ENCODE peak calls at places on chromosomes 12 and 14, in six cellular contexts. O, Z, S, T, A and K are unnamed samples.
A peak's percentile ranks its signal among the peaks of the same experiment; 100 is the strongest.

GRCh38 chr14:68574906-68575305 is 218.0 kb downstream of the ZFP36L1 start:
- DNase-seq in Z (no peak), S (peak; percentile 87), A (no peak), T (no peak), O (no peak), K (no peak)

GRCh38 chr12:6943387-6943718 is 263 bp upstream of the RNU7-1 start:
- DNase-seq in S (peak; percentile 95), A (peak; percentile 74), T (peak; percentile 89), O (peak; percentile 87), Z (peak; percentile 71), K (peak; percentile 86)

GRCh38 chr12:38149395-38150073 is 167.0 kb upstream of the ALG10B start:
- DNase-seq in O (no peak), T (peak; percentile 92), S (no peak), A (peak; percentile 79), Z (no peak), K (no peak)

GRCh38 chr14:51922624-51923023 is 62.2 kb downstream of the GNG2 start:
- DNase-seq in Z (no peak), O (no peak), T (no peak), A (no peak), S (peak; percentile 9), K (no peak)

GRCh38 chr12:74449872-74450271 is 87.8 kb upstream of the ATXN7L3B start:
- DNase-seq in S (peak; percentile 15), Z (no peak), T (no peak), A (no peak), O (no peak), K (no peak)

GRCh38 chr12:51869490-51869865 is 18.4 kb upstream of the ANKRD33 start:
- DNase-seq in T (peak; percentile 74), Z (no peak), A (no peak), S (no peak), O (peak; percentile 44), K (no peak)

GRCh38 chr12:10641735-10642500 is 28.5 kb upstream of the MAGOHB start:
- DNase-seq in Z (no peak), S (peak; percentile 54), A (no peak), O (no peak), T (no peak), K (no peak)

GRCh38 chr14:25009891-25010290 is 40.1 kb downstream of the STXBP6 start:
- DNase-seq in O (no peak), S (peak; percentile 63), Z (no peak), A (no peak), T (no peak), K (no peak)

GRCh38 chr12:48788852-48789775 is at the start of gene ADCY6:
- DNase-seq in T (peak; percentile 95), A (peak; percentile 72), S (peak; percentile 62), O (peak; percentile 87), Z (peak; percentile 91), K (no peak)

GRCh38 chr12:50082644-50083043 is 2.5 kb upstream of the SMARCD1 start:
- DNase-seq in S (no peak), Z (peak; percentile 83), T (peak; percentile 35), A (no peak), O (no peak), K (no peak)

GRCh38 chr14:81625343-81625742 is 91.7 kb upstream of the SEL1L start:
- DNase-seq in S (peak; percentile 1), A (no peak), Z (no peak), T (no peak), O (no peak), K (no peak)
- TF ChIP-seq CTCF in S (peak; percentile 21), A (peak; percentile 20), Z (no peak), T (peak; percentile 8), O (peak; percentile 42), K (no peak)

GRCh38 chr14:102502571-102502970 is 7.0 kb downstream of the ANKRD9 start:
- DNase-seq in O (no peak), A (no peak), T (no peak), Z (no peak), S (no peak), K (no peak)
- TF ChIP-seq CTCF in O (no peak), A (no peak), T (no peak), Z (no peak), S (no peak), K (no peak)

GRCh38 chr12:13176257-13176656 is 20.3 kb upstream of the EMP1 start:
- DNase-seq in T (no peak), A (peak; percentile 51), O (no peak), S (no peak), Z (no peak), K (no peak)

GRCh38 chr12:13173537-13173936 is 23.0 kb upstream of the EMP1 start:
- DNase-seq in T (peak; percentile 83), Z (no peak), S (peak; percentile 96), A (peak; percentile 70), O (peak; percentile 75), K (peak; percentile 85)

GRCh38 chr12:13177373-13177772 is 19.2 kb upstream of the EMP1 start:
- DNase-seq in Z (no peak), A (no peak), S (no peak), O (no peak), T (no peak), K (no peak)

GRCh38 chr12:13177896-13178295 is 18.6 kb upstream of the EMP1 start:
- DNase-seq in O (no peak), S (no peak), Z (no peak), A (no peak), T (no peak), K (no peak)

GRCh38 chr12:13175499-13175898 is 21.0 kb upstream of the EMP1 start:
- DNase-seq in O (no peak), Z (no peak), S (peak; percentile 83), T (no peak), A (no peak), K (no peak)
- TF ChIP-seq CTCF in O (no peak), Z (no peak), S (no peak), T (no peak), A (no peak), K (no peak)

DNA sequence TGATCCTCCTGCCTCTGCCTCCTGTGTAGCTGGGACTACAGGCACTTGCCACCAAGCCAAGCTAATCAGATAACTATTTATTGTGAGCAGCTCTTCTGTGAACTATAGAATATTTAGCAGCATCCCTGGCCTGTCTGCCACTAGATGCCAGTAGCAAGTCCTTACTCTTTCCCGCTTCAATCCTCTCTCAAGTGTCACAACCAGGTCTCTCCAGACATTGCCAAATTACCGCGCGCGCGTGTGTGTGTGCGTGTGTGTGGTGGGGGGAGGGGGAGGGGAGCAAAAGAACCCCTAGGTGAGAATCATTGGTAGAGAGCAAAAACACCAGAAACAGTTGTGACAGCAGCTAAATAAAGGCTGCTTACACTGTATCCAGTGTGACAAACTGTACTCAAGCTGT is 49.9 kb downstream of the PPP2R5E start:
- DNase-seq in Z (no peak), O (no peak), A (no peak), S (peak; percentile 46), T (no peak), K (no peak)
- TF ChIP-seq CTCF in Z (no peak), O (no peak), A (no peak), S (peak; percentile 19), T (no peak), K (no peak)